ENCODE peak calls at places on chromosomes 2 and 18, in four cellular contexts. S is heart left ventricle, F is right lobe of liver, U is transverse colon. W is an unnamed sample.

GRCh38 chr2:854460-854859 is 96.2 kb upstream of the SNTG2 start:
- DNase-seq in F (peak), U (peak), S (no peak), W (peak)

GRCh38 chr2:166944909-166945308 is 56.6 kb downstream of the XIRP2 start:
- DNase-seq in S (no peak), U (no peak), F (no peak), W (no peak)

GRCh38 chr18:23280844-23281243 is 145.6 kb downstream of the CABLES1 start:
- DNase-seq in U (no peak), F (no peak), S (no peak), W (no peak)

GRCh38 chr2:197269173-197269572 is 41.4 kb downstream of the ANKRD44 start:
- DNase-seq in S (no peak), U (no peak), F (no peak), W (no peak)

GRCh38 chr2:2717406-2717805 is 386.3 kb upstream of the MYT1L start:
- DNase-seq in U (no peak), S (no peak), F (no peak), W (no peak)

GRCh38 chr2:99337931-99338580 is 867 bp downstream of the EIF5B start:
- DNase-seq in S (no peak), F (no peak), U (no peak), W (no peak)

GRCh38 chr2:166106431-166107015 is 21.3 kb downstream of the SCN1A start:
- DNase-seq in S (no peak), F (no peak), U (no peak), W (no peak)

GRCh38 chr2:58261215-58261614 is 20.1 kb upstream of the FANCL start:
- DNase-seq in F (no peak), U (no peak), S (no peak), W (no peak)

GRCh38 chr2:64859208-64860161 is 129.7 kb upstream of the SLC1A4 start:
- DNase-seq in U (peak), F (peak), S (peak), W (peak)

GRCh38 chr2:144086965-144087364 is 433.0 kb downstream of the ZEB2 start:
- DNase-seq in U (no peak), S (no peak), F (no peak), W (no peak)

GRCh38 chr2:234983011-234983726 is 31.4 kb downstream of the SH3BP4 start:
- DNase-seq in S (no peak), U (peak), F (no peak), W (no peak)

GRCh38 chr2:16755377-16755776 is 89.7 kb upstream of the CYRIA start:
- DNase-seq in S (peak), U (no peak), F (no peak), W (no peak)

GRCh38 chr18:21393986-21394385 is 152.0 kb downstream of the GREB1L start:
- DNase-seq in S (peak), F (no peak), U (no peak), W (no peak)

GRCh38 chr18:21386523-21387240 is 144.7 kb downstream of the GREB1L start:
- DNase-seq in U (no peak), F (no peak), S (no peak), W (no peak)

GRCh38 chr18:21389903-21390302 is 147.9 kb downstream of the GREB1L start:
- DNase-seq in S (no peak), U (no peak), F (no peak), W (no peak)

GRCh38 chr18:21391074-21391673 is 149.1 kb downstream of the GREB1L start:
- DNase-seq in F (no peak), U (no peak), S (no peak), W (no peak)

DNA sequence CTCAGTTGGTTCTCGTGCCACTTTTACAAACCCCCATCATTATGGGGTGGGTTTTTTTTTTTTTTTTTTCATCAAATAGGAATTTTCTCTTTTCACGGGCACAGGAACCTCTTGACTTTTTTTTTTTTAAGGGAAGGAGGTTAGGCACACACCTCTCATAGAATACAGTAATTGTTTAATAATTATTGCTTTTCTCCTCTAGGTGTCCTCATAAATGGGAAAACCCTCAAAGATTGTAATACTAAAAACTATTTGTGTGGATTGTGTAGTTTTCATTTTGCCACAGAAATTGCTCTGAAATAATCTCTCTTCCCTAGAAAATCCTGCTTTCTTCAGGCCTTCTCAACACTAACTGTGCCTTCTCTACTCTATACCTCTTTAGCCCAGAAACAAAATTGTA is 147.3 kb downstream of the GREB1L start:
- DNase-seq in F (no peak), S (no peak), U (no peak), W (no peak)
- TF ChIP-seq CTCF in F (peak), S (no peak), U (no peak), W (no peak)

GRCh38 chr2:239252433-239253200 is 148.2 kb downstream of the HDAC4 start:
- DNase-seq in S (peak), U (peak), F (peak), W (no peak)

GRCh38 chr2:239253264-239253663 is 147.6 kb downstream of the HDAC4 start:
- DNase-seq in U (no peak), F (no peak), S (no peak), W (no peak)

GRCh38 chr2:239253705-239254104 is 147.1 kb downstream of the HDAC4 start:
- DNase-seq in U (no peak), S (no peak), F (peak), W (peak)

GRCh38 chr2:239250216-239251071 is 150.4 kb downstream of the HDAC4 start:
- DNase-seq in F (no peak), S (no peak), U (no peak), W (peak)

DNA sequence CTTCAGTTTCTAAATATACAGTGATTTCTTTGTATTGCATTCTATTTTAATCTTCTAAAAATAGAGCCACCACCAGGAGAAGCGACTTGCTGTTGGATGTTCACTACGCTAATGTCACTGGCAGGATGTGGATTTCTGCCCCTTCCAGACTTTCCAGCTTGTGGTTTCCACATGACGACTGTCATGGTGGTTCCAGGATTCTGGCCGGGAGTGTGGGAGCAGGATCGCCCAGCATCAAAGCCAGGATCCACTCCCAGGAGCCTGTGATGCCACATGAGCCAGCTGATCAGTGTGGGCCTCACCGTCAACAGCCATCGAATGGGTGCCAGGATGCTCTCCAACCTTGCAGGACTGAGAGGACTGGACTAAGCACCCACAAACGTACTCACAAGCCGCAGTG is 148.8 kb downstream of the HDAC4 start:
- DNase-seq in S (no peak), U (no peak), F (no peak), W (no peak)
- TF ChIP-seq POLR2A in S (no peak), U (no peak), F (no peak), W (no peak)

DNA sequence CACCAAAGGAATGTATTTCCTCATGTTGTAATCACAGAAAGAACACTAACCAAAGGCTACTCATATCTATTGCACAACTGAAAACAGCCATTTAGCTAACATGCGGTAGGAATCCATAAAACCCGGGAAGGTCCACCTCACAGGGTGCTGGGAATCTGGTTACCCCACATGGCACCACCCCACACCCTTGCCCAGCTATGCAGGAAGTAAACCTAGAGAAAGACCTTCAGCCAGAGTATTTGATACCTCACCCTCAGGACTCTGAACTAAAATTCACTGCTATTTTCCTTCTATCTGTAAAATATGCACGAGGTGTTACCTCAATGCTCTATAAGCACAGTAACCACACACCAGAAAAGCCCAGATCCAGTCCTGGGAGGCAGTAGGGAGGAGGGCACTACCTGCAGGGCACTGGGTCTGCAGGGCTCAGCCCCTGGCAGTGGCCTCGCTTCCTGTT is 45.8 kb downstream of the PTPN2 start:
- DNase-seq in S (no peak), U (peak), F (peak), W (no peak)
- H3K4me3 ChIP-seq in S (no peak), U (no peak), F (peak), W (no peak)

DNA sequence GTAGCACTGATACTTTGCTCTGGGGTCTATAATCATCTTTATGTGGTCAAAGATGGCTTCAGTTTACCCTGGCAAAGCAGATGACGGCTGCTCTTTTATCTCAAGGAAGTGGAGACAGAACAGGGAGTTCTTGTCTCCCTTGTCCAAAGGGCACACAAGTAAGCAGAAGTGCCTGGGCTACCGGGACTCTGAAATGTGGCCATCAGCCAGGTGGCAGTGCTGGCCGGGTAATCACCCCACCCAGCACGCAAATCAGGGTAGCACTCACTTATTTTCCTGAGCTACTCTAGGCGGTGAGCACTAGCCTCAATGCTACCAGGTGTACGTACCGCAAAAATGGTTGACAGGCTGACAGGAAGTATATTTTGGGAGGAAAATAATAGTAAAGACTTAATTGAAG is 119.7 kb upstream of the ETAA1 start:
- DNase-seq in S (no peak), F (peak), U (peak), W (no peak)
- TF ChIP-seq CTCF in S (no peak), F (no peak), U (no peak), W (no peak)